ENCODE peak calls at places on chromosomes 5 and 9, in eight cellular contexts. G is upper lobe of right lung; X is NCI-H1092; Y is CD4-positive, alpha-beta T cell; F is D341Med; H is endothelial cell; M is left ventricle myocardium inferior; C is mesendoderm. J is an unnamed sample.

GRCh38 chr5:66517361-66517760 is 78.8 kb upstream of the MAST4 start:
- DNase-seq in C (no peak), H (no peak), G (no peak), F (no peak), M (no peak), Y (no peak), X (no peak), J (no peak)

GRCh38 chr5:158364367-158364766 is 505.4 kb upstream of the CLINT1 start:
- DNase-seq in X (no peak), M (no peak), G (no peak), C (peak), F (no peak), H (no peak), Y (no peak), J (no peak)

GRCh38 chr9:38126730-38127129 is 57.7 kb upstream of the SHB start:
- DNase-seq in G (no peak), F (no peak), C (no peak), Y (no peak), M (no peak), H (no peak), X (peak), J (no peak)

GRCh38 chr9:133167096-133167695 is 3.5 kb upstream of the GBGT1 start:
- DNase-seq in X (no peak), Y (no peak), H (no peak), G (peak), C (no peak), F (no peak), M (no peak), J (peak)

GRCh38 chr5:177495243-177496060 is 2.0 kb downstream of the PDLIM7 start:
- DNase-seq in X (no peak), H (peak), G (peak), F (peak), M (peak), Y (no peak), C (peak), J (no peak)

GRCh38 chr5:167643616-167644015 is 647.8 kb upstream of the WWC1 start:
- DNase-seq in G (no peak), X (no peak), C (no peak), M (no peak), Y (no peak), H (no peak), F (no peak), J (no peak)

GRCh38 chr9:98488578-98489312 is 220.0 kb downstream of the GABBR2 start:
- DNase-seq in H (no peak), Y (no peak), C (peak), G (no peak), M (no peak), X (no peak), F (no peak), J (no peak)

GRCh38 chr5:10103098-10103497 is 146.6 kb downstream of the ATPSCKMT start:
- DNase-seq in Y (no peak), H (no peak), M (no peak), F (no peak), X (no peak), C (peak), G (no peak), J (no peak)

GRCh38 chr5:19902316-19902934 is 85.6 kb downstream of the CDH18 start:
- DNase-seq in M (no peak), H (no peak), C (peak), G (no peak), Y (no peak), F (no peak), X (no peak), J (no peak)

GRCh38 chr9:69542942-69543704 is 129.0 kb downstream of the APBA1 start:
- DNase-seq in H (no peak), G (no peak), Y (no peak), F (peak), M (peak), C (peak), X (peak), J (no peak)

GRCh38 chr9:129548571-129549135 is 72.2 kb downstream of the C9orf50 start:
- DNase-seq in Y (no peak), C (no peak), M (peak), H (no peak), X (no peak), G (no peak), F (peak), J (no peak)

GRCh38 chr5:151706906-151707305 is 20.2 kb upstream of the SPARC start:
- DNase-seq in M (no peak), H (no peak), F (no peak), C (no peak), Y (no peak), G (no peak), X (no peak), J (no peak)

GRCh38 chr5:3348576-3349535 is 246.8 kb upstream of the IRX1 start:
- DNase-seq in C (no peak), H (no peak), F (no peak), M (no peak), X (no peak), G (no peak), Y (no peak), J (no peak)

GRCh38 chr9:98523231-98523901 is 185.4 kb downstream of the GABBR2 start:
- DNase-seq in G (no peak), M (no peak), C (peak), X (no peak), Y (no peak), F (peak), H (no peak), J (no peak)

GRCh38 chr5:155475318-155475717 is 461.8 kb downstream of the KIF4B start:
- DNase-seq in M (no peak), X (no peak), C (no peak), H (no peak), F (no peak), G (no peak), Y (no peak), J (no peak)

GRCh38 chr5:167245871-167246270 is 1045.6 kb upstream of the WWC1 start:
- DNase-seq in Y (no peak), X (no peak), F (no peak), H (no peak), C (peak), G (no peak), M (no peak), J (no peak)

GRCh38 chr5:139982157-139982974 is 60.7 kb downstream of the NRG2 start:
- DNase-seq in H (no peak), X (no peak), F (no peak), M (peak), C (peak), G (no peak), Y (no peak), J (no peak)

GRCh38 chr5:153827407-153827806 is 211.3 kb downstream of the FAM114A2 start:
- DNase-seq in Y (no peak), G (no peak), M (no peak), H (no peak), X (no peak), C (peak), F (peak), J (no peak)

GRCh38 chr9:34187891-34188240 is 9.0 kb downstream of the UBAP1 start:
- DNase-seq in G (no peak), M (no peak), F (no peak), C (no peak), X (no peak), Y (no peak), H (no peak), J (no peak)

GRCh38 chr5:145863005-145863404 is 9.8 kb downstream of the GRXCR2 start:
- DNase-seq in H (no peak), Y (no peak), F (no peak), M (no peak), C (no peak), G (no peak), X (no peak), J (no peak)

GRCh38 chr5:129410488-129410887 is 49.6 kb upstream of the ADAMTS19 start:
- DNase-seq in F (no peak), G (no peak), Y (no peak), H (no peak), X (no peak), M (no peak), C (peak), J (no peak)

GRCh38 chr5:58462154-58462553 is 2.3 kb upstream of the PLK2 start:
- DNase-seq in G (no peak), H (no peak), M (no peak), X (no peak), C (no peak), Y (no peak), F (no peak), J (no peak)

GRCh38 chr9:16501098-16501663 is 369.3 kb downstream of the BNC2 start:
- DNase-seq in G (no peak), X (no peak), M (no peak), F (no peak), C (no peak), Y (no peak), H (no peak), J (no peak)

GRCh38 chr5:9888517-9888916 is 258.4 kb upstream of the TAS2R1 start:
- DNase-seq in G (no peak), M (no peak), F (no peak), C (no peak), X (no peak), Y (no peak), H (no peak), J (no peak)

GRCh38 chr5:75843319-75843718 is 126.1 kb upstream of the POC5 start:
- DNase-seq in X (no peak), F (no peak), H (no peak), C (no peak), Y (no peak), M (no peak), G (no peak), J (no peak)

GRCh38 chr5:112125910-112126309 is 293.2 kb downstream of the EPB41L4A start:
- DNase-seq in Y (no peak), X (no peak), H (no peak), F (no peak), G (no peak), C (no peak), M (no peak), J (no peak)

GRCh38 chr9:137828527-137829259 is 48.9 kb upstream of the CACNA1B start:
- DNase-seq in G (no peak), X (no peak), H (peak), F (peak), C (peak), Y (no peak), M (no peak), J (no peak)

J was measured in lower lobe of right lung.